ENCODE peak calls at places on chromosomes 2 and 18, in five cellular contexts. O is upper lobe of right lung; M is GM12878; X is stimulated activated effector memory CD8-positive, alpha-beta T cell treated with anti-CD3 and anti-CD28 coated beads, Interleukin-12 subunit alpha, Interleukin-12 subunit beta, amount 100 ng/mL, for 72 hours; L is activated CD4-positive, CD25-positive, alpha-beta regulatory T cell treated with anti-CD3 and anti-CD28 coated beads, Interleukin-2, amount 50 U/mL, for 24 hours. B is an unnamed sample.

GRCh38 chr18:12074734-12075133 is 18.9 kb upstream of the ANKRD62 start:
- ATAC-seq in O (no peak), M (no peak), X (no peak), L (no peak), B (no peak)

GRCh38 chr2:16693854-16694253 is 28.2 kb upstream of the CYRIA start:
- ATAC-seq in O (no peak), M (no peak), X (no peak), L (no peak), B (no peak)

GRCh38 chr2:224769489-224769888 is 53.3 kb upstream of the CCDC195 start:
- ATAC-seq in O (no peak), M (no peak), X (peak), L (no peak), B (peak)

GRCh38 chr2:168703926-168704325 is 98.5 kb upstream of the NOSTRIN start:
- ATAC-seq in O (no peak), M (no peak), X (peak), L (no peak), B (no peak)

GRCh38 chr2:66686768-66687167 is 251.8 kb downstream of the MEIS1 start:
- ATAC-seq in O (no peak), M (peak), X (no peak), L (no peak), B (no peak)

GRCh38 chr2:165610591-165611029 is 141.1 kb downstream of the CSRNP3 start:
- ATAC-seq in O (no peak), M (peak), X (no peak), L (no peak), B (no peak)

GRCh38 chr2:167049659-167050058 is 161.4 kb downstream of the XIRP2 start:
- ATAC-seq in O (no peak), M (no peak), X (no peak), L (no peak), B (no peak)

GRCh38 chr2:17583646-17584045 is 43.1 kb downstream of the VSNL1 start:
- ATAC-seq in O (no peak), M (no peak), X (no peak), L (no peak), B (no peak)

GRCh38 chr2:190942697-190943096 is 62.1 kb downstream of the GLS start:
- ATAC-seq in O (peak), M (no peak), X (no peak), L (no peak), B (no peak)

GRCh38 chr2:149027602-149028250 is 10.8 kb upstream of the LYPD6B start:
- ATAC-seq in O (no peak), M (no peak), X (no peak), L (no peak), B (no peak)